ENCODE peak calls at places on chromosomes 11 and 22, in ten cellular contexts. One of them, this sample, is unnamed.

GRCh38 chr11:125494033-125494364 is 2.1 kb downstream of the FEZ1 start:
- DNase-seq in CD4-positive, alpha-beta T cell: no peak
- DNase-seq in GM13976: no peak
- DNase-seq in cardiac fibroblast: no peak
- DNase-seq in nephron progenitor cell: no peak
- DNase-seq in sciatic nerve: no peak
- DNase-seq in anterior cingulate cortex: no peak
- DNase-seq in H7: peak; percentile 31
- DNase-seq in cardiac septum: no peak
- DNase-seq in psoas muscle: no peak
- DNase-seq in this sample: no peak

GRCh38 chr11:55942785-55943392 is 6.7 kb upstream of the OR5I1 start:
- DNase-seq in H7: peak; percentile 4
- DNase-seq in psoas muscle: no peak
- DNase-seq in CD4-positive, alpha-beta T cell: no peak
- DNase-seq in GM13976: peak; percentile 13
- DNase-seq in anterior cingulate cortex: no peak
- DNase-seq in sciatic nerve: no peak
- DNase-seq in cardiac septum: no peak
- DNase-seq in cardiac fibroblast: peak; percentile 67
- DNase-seq in nephron progenitor cell: no peak
- DNase-seq in this sample: no peak

GRCh38 chr11:10605941-10606381 is 37.5 kb upstream of the LYVE1 start:
- DNase-seq in psoas muscle: peak; percentile 68
- DNase-seq in cardiac septum: peak; percentile 92
- DNase-seq in nephron progenitor cell: peak; percentile 25
- DNase-seq in CD4-positive, alpha-beta T cell: no peak
- DNase-seq in GM13976: no peak
- DNase-seq in sciatic nerve: no peak
- DNase-seq in anterior cingulate cortex: no peak
- DNase-seq in H7: peak; percentile 73
- DNase-seq in cardiac fibroblast: peak; percentile 92
- DNase-seq in this sample: no peak

GRCh38 chr11:2529173-2529572 is 84.4 kb downstream of the KCNQ1 start:
- DNase-seq in nephron progenitor cell: no peak
- DNase-seq in H7: no peak
- DNase-seq in sciatic nerve: no peak
- DNase-seq in GM13976: no peak
- DNase-seq in anterior cingulate cortex: no peak
- DNase-seq in cardiac fibroblast: no peak
- DNase-seq in CD4-positive, alpha-beta T cell: no peak
- DNase-seq in cardiac septum: peak; percentile 39
- DNase-seq in psoas muscle: no peak
- DNase-seq in this sample: no peak

GRCh38 chr11:17991799-17992433 is 20.9 kb downstream of the SERGEF start:
- DNase-seq in nephron progenitor cell: peak; percentile 49
- DNase-seq in H7: peak; percentile 60
- DNase-seq in CD4-positive, alpha-beta T cell: peak; percentile 32
- DNase-seq in sciatic nerve: no peak
- DNase-seq in anterior cingulate cortex: peak; percentile 9
- DNase-seq in psoas muscle: no peak
- DNase-seq in cardiac fibroblast: peak; percentile 70
- DNase-seq in GM13976: peak; percentile 68
- DNase-seq in cardiac septum: no peak
- DNase-seq in this sample: peak; percentile 29

GRCh38 chr11:83862691-83863090 is 576.5 kb upstream of the CCDC90B start:
- DNase-seq in GM13976: no peak
- DNase-seq in sciatic nerve: no peak
- DNase-seq in cardiac fibroblast: no peak
- DNase-seq in anterior cingulate cortex: no peak
- DNase-seq in H7: no peak
- DNase-seq in nephron progenitor cell: no peak
- DNase-seq in psoas muscle: no peak
- DNase-seq in CD4-positive, alpha-beta T cell: no peak
- DNase-seq in cardiac septum: no peak
- DNase-seq in this sample: no peak

GRCh38 chr11:32402836-32403235 is 32.5 kb downstream of the WT1 start:
- DNase-seq in CD4-positive, alpha-beta T cell: no peak
- DNase-seq in psoas muscle: no peak
- DNase-seq in cardiac septum: no peak
- DNase-seq in sciatic nerve: no peak
- DNase-seq in anterior cingulate cortex: no peak
- DNase-seq in H7: no peak
- DNase-seq in cardiac fibroblast: no peak
- DNase-seq in nephron progenitor cell: no peak
- DNase-seq in GM13976: no peak
- DNase-seq in this sample: no peak

GRCh38 chr11:11789735-11790369 is 51.9 kb upstream of the USP47 start:
- DNase-seq in H7: no peak
- DNase-seq in sciatic nerve: no peak
- DNase-seq in psoas muscle: no peak
- DNase-seq in cardiac fibroblast: peak; percentile 40
- DNase-seq in nephron progenitor cell: peak; percentile 20
- DNase-seq in cardiac septum: no peak
- DNase-seq in GM13976: no peak
- DNase-seq in CD4-positive, alpha-beta T cell: peak; percentile 10
- DNase-seq in anterior cingulate cortex: no peak
- DNase-seq in this sample: no peak

GRCh38 chr11:41245184-41245583 is 214.3 kb downstream of the LRRC4C start:
- DNase-seq in nephron progenitor cell: no peak
- DNase-seq in cardiac fibroblast: no peak
- DNase-seq in cardiac septum: no peak
- DNase-seq in GM13976: no peak
- DNase-seq in psoas muscle: no peak
- DNase-seq in sciatic nerve: no peak
- DNase-seq in H7: no peak
- DNase-seq in CD4-positive, alpha-beta T cell: no peak
- DNase-seq in anterior cingulate cortex: no peak
- DNase-seq in this sample: no peak

GRCh38 chr11:126157326-126158030 is 54.0 kb downstream of the RPUSD4 start:
- DNase-seq in cardiac septum: no peak
- DNase-seq in psoas muscle: no peak
- DNase-seq in H7: peak; percentile 16
- DNase-seq in cardiac fibroblast: no peak
- DNase-seq in GM13976: no peak
- DNase-seq in sciatic nerve: no peak
- DNase-seq in anterior cingulate cortex: no peak
- DNase-seq in CD4-positive, alpha-beta T cell: no peak
- DNase-seq in nephron progenitor cell: no peak
- DNase-seq in this sample: no peak

GRCh38 chr11:119532551-119532950 is 109.6 kb upstream of the THY1 start:
- DNase-seq in nephron progenitor cell: no peak
- DNase-seq in psoas muscle: no peak
- DNase-seq in cardiac fibroblast: no peak
- DNase-seq in cardiac septum: peak; percentile 9
- DNase-seq in GM13976: no peak
- DNase-seq in H7: no peak
- DNase-seq in anterior cingulate cortex: no peak
- DNase-seq in CD4-positive, alpha-beta T cell: no peak
- DNase-seq in sciatic nerve: no peak
- DNase-seq in this sample: no peak

GRCh38 chr11:116070555-116070954 is 566.3 kb upstream of the CADM1 start:
- DNase-seq in psoas muscle: no peak
- DNase-seq in H7: no peak
- DNase-seq in nephron progenitor cell: no peak
- DNase-seq in GM13976: no peak
- DNase-seq in cardiac fibroblast: no peak
- DNase-seq in CD4-positive, alpha-beta T cell: no peak
- DNase-seq in sciatic nerve: no peak
- DNase-seq in cardiac septum: no peak
- DNase-seq in anterior cingulate cortex: no peak
- DNase-seq in this sample: no peak

GRCh38 chr11:117618956-117619355 is 178.1 kb downstream of the DSCAML1 start:
- DNase-seq in cardiac fibroblast: no peak
- DNase-seq in sciatic nerve: no peak
- DNase-seq in GM13976: no peak
- DNase-seq in H7: peak; percentile 78
- DNase-seq in nephron progenitor cell: no peak
- DNase-seq in cardiac septum: peak; percentile 66
- DNase-seq in anterior cingulate cortex: peak; percentile 49
- DNase-seq in CD4-positive, alpha-beta T cell: no peak
- DNase-seq in psoas muscle: no peak
- DNase-seq in this sample: no peak

GRCh38 chr22:27113211-27114030 is 456.0 kb downstream of the MIAT start:
- DNase-seq in H7: no peak
- DNase-seq in CD4-positive, alpha-beta T cell: no peak
- DNase-seq in cardiac septum: no peak
- DNase-seq in sciatic nerve: no peak
- DNase-seq in psoas muscle: peak; percentile 59
- DNase-seq in GM13976: no peak
- DNase-seq in nephron progenitor cell: no peak
- DNase-seq in cardiac fibroblast: peak; percentile 94
- DNase-seq in anterior cingulate cortex: peak; percentile 34
- DNase-seq in this sample: no peak

GRCh38 chr11:31813242-31813960 is 2.3 kb upstream of the PAX6 start:
- DNase-seq in anterior cingulate cortex: no peak
- DNase-seq in H7: peak; percentile 60
- DNase-seq in nephron progenitor cell: no peak
- DNase-seq in GM13976: peak; percentile 37
- DNase-seq in cardiac septum: no peak
- DNase-seq in cardiac fibroblast: no peak
- DNase-seq in sciatic nerve: no peak
- DNase-seq in psoas muscle: no peak
- DNase-seq in CD4-positive, alpha-beta T cell: no peak
- DNase-seq in this sample: no peak

GRCh38 chr11:124674168-124674517 is 439 bp downstream of the SPA17 start:
- DNase-seq in CD4-positive, alpha-beta T cell: no peak
- DNase-seq in H7: peak; percentile 22
- DNase-seq in nephron progenitor cell: no peak
- DNase-seq in cardiac septum: no peak
- DNase-seq in cardiac fibroblast: no peak
- DNase-seq in sciatic nerve: no peak
- DNase-seq in psoas muscle: no peak
- DNase-seq in GM13976: no peak
- DNase-seq in anterior cingulate cortex: no peak
- DNase-seq in this sample: no peak

GRCh38 chr11:79375818-79376550 is 64.8 kb downstream of the TENM4 start:
- DNase-seq in H7: peak; percentile 52
- DNase-seq in GM13976: no peak
- DNase-seq in nephron progenitor cell: no peak
- DNase-seq in cardiac fibroblast: no peak
- DNase-seq in sciatic nerve: no peak
- DNase-seq in cardiac septum: no peak
- DNase-seq in psoas muscle: no peak
- DNase-seq in anterior cingulate cortex: no peak
- DNase-seq in CD4-positive, alpha-beta T cell: no peak
- DNase-seq in this sample: no peak

GRCh38 chr11:119363081-119363861 is 16.8 kb upstream of the MFRP start:
- DNase-seq in cardiac fibroblast: no peak
- DNase-seq in nephron progenitor cell: no peak
- DNase-seq in cardiac septum: no peak
- DNase-seq in H7: peak; percentile 72
- DNase-seq in sciatic nerve: no peak
- DNase-seq in psoas muscle: no peak
- DNase-seq in anterior cingulate cortex: no peak
- DNase-seq in CD4-positive, alpha-beta T cell: no peak
- DNase-seq in GM13976: no peak
- DNase-seq in this sample: no peak

GRCh38 chr11:128411812-128412211 is 175.5 kb downstream of the ETS1 start:
- DNase-seq in GM13976: no peak
- DNase-seq in H7: no peak
- DNase-seq in psoas muscle: no peak
- DNase-seq in anterior cingulate cortex: no peak
- DNase-seq in CD4-positive, alpha-beta T cell: no peak
- DNase-seq in cardiac fibroblast: no peak
- DNase-seq in nephron progenitor cell: no peak
- DNase-seq in cardiac septum: no peak
- DNase-seq in sciatic nerve: no peak
- DNase-seq in this sample: no peak

GRCh38 chr11:125084761-125085231 is 21.7 kb downstream of the SLC37A2 start:
- DNase-seq in sciatic nerve: no peak
- DNase-seq in H7: peak; percentile 32
- DNase-seq in cardiac septum: no peak
- DNase-seq in cardiac fibroblast: no peak
- DNase-seq in anterior cingulate cortex: no peak
- DNase-seq in CD4-positive, alpha-beta T cell: no peak
- DNase-seq in GM13976: peak; percentile 27
- DNase-seq in nephron progenitor cell: no peak
- DNase-seq in psoas muscle: no peak
- DNase-seq in this sample: no peak

GRCh38 chr11:73787643-73788537 is at the start of gene MRPL48:
- DNase-seq in GM13976: peak; percentile 96
- DNase-seq in nephron progenitor cell: peak; percentile 84
- DNase-seq in cardiac fibroblast: peak; percentile 95
- DNase-seq in sciatic nerve: peak; percentile 93
- DNase-seq in psoas muscle: peak; percentile 97
- DNase-seq in H7: peak; percentile 93
- DNase-seq in anterior cingulate cortex: peak; percentile 84
- DNase-seq in CD4-positive, alpha-beta T cell: peak; percentile 84
- DNase-seq in cardiac septum: peak; percentile 95
- DNase-seq in this sample: peak; percentile 82

This sample was measured in D721Med.